ENCODE peak calls at places on chromosomes 16 and 17, in eight cellular contexts. H is HCT116, D is SK-N-SH, C is hepatocyte, W is OCI-LY7, Y is MM.1S, U is PC-3, M is GM23338. Z is an unnamed sample.
A peak's percentile ranks its signal among the peaks of the same experiment; 100 is the strongest.

GRCh38 chr16:65547799-65548446 is 426.1 kb upstream of the CDH11 start:
- DNase-seq in H (no peak), D (peak; percentile 21), C (peak; percentile 26), W (no peak), Y (no peak), U (peak; percentile 72), M (peak; percentile 19), Z (no peak)

GRCh38 chr17:78276499-78276898 is 45.1 kb downstream of the TMEM235 start:
- DNase-seq in H (no peak), D (no peak), C (peak; percentile 11), W (peak; percentile 93), Y (peak; percentile 89), U (no peak), M (no peak), Z (no peak)

GRCh38 chr17:9408381-9408780 is 167.2 kb downstream of the STX8 start:
- DNase-seq in H (no peak), D (no peak), C (no peak), W (no peak), Y (no peak), U (peak; percentile 40), M (no peak), Z (no peak)

GRCh38 chr17:71458322-71458721 is 662.5 kb upstream of the SOX9 start:
- DNase-seq in H (no peak), D (no peak), C (no peak), W (no peak), Y (no peak), U (no peak), M (no peak), Z (no peak)

GRCh38 chr17:81090361-81091133 is 55.6 kb downstream of the BAIAP2 start:
- DNase-seq in H (no peak), D (peak; percentile 83), C (peak; percentile 63), W (peak; percentile 50), Y (no peak), U (peak; percentile 8), M (peak; percentile 78), Z (peak; percentile 36)

GRCh38 chr17:37702605-37703004 is 42.3 kb downstream of the HNF1B start:
- DNase-seq in H (peak; percentile 33), D (no peak), C (peak; percentile 53), W (no peak), Y (peak; percentile 14), U (peak; percentile 58), M (no peak), Z (peak; percentile 74)

GRCh38 chr16:22214893-22215292 is 8.8 kb downstream of the EEF2K start:
- DNase-seq in H (no peak), D (no peak), C (no peak), W (no peak), Y (no peak), U (no peak), M (peak; percentile 48), Z (no peak)

GRCh38 chr16:49698931-49699715 is 156.8 kb downstream of the ZNF423 start:
- DNase-seq in H (no peak), D (no peak), C (no peak), W (no peak), Y (no peak), U (no peak), M (peak; percentile 34), Z (no peak)

GRCh38 chr17:57424777-57425188 is 168.5 kb downstream of the MSI2 start:
- DNase-seq in H (peak; percentile 85), D (no peak), C (peak; percentile 79), W (no peak), Y (no peak), U (peak; percentile 94), M (no peak), Z (no peak)

GRCh38 chr16:14464192-14464591 is 165.9 kb downstream of the PARN start:
- DNase-seq in H (no peak), D (no peak), C (no peak), W (no peak), Y (no peak), U (no peak), M (no peak), Z (no peak)

GRCh38 chr17:2929881-2930533 is 133.4 kb downstream of the OR1D5 start:
- DNase-seq in H (peak; percentile 19), D (peak; percentile 85), C (peak; percentile 72), W (peak; percentile 70), Y (no peak), U (peak; percentile 57), M (peak; percentile 87), Z (no peak)

GRCh38 chr17:74198694-74199093 is 4.8 kb upstream of the RPL38 start:
- DNase-seq in H (no peak), D (no peak), C (no peak), W (no peak), Y (no peak), U (no peak), M (no peak), Z (no peak)

GRCh38 chr17:57648720-57649119 is 96.4 kb downstream of the CCDC182 start:
- DNase-seq in H (no peak), D (no peak), C (no peak), W (no peak), Y (no peak), U (no peak), M (no peak), Z (no peak)

GRCh38 chr17:50319630-50320029 is 26.3 kb upstream of the XYLT2 start:
- DNase-seq in H (no peak), D (no peak), C (no peak), W (no peak), Y (no peak), U (no peak), M (no peak), Z (no peak)

GRCh38 chr16:84340305-84341040 is 27.9 kb upstream of the ATP2C2 start:
- DNase-seq in H (no peak), D (no peak), C (peak; percentile 71), W (no peak), Y (no peak), U (peak; percentile 71), M (no peak), Z (peak; percentile 84)

GRCh38 chr17:80987941-80988461 is 3.6 kb upstream of the CHMP6 start:
- DNase-seq in H (no peak), D (peak; percentile 30), C (no peak), W (no peak), Y (no peak), U (no peak), M (no peak), Z (no peak)

GRCh38 chr17:30208214-30208613 is 27.3 kb downstream of the SLC6A4 start:
- DNase-seq in H (no peak), D (no peak), C (no peak), W (no peak), Y (no peak), U (no peak), M (no peak), Z (no peak)

GRCh38 chr16:11916524-11917285 is 949 bp upstream of the GSPT1 start:
- DNase-seq in H (no peak), D (no peak), C (peak; percentile 84), W (no peak), Y (no peak), U (peak; percentile 92), M (no peak), Z (peak; percentile 70)

DNA sequence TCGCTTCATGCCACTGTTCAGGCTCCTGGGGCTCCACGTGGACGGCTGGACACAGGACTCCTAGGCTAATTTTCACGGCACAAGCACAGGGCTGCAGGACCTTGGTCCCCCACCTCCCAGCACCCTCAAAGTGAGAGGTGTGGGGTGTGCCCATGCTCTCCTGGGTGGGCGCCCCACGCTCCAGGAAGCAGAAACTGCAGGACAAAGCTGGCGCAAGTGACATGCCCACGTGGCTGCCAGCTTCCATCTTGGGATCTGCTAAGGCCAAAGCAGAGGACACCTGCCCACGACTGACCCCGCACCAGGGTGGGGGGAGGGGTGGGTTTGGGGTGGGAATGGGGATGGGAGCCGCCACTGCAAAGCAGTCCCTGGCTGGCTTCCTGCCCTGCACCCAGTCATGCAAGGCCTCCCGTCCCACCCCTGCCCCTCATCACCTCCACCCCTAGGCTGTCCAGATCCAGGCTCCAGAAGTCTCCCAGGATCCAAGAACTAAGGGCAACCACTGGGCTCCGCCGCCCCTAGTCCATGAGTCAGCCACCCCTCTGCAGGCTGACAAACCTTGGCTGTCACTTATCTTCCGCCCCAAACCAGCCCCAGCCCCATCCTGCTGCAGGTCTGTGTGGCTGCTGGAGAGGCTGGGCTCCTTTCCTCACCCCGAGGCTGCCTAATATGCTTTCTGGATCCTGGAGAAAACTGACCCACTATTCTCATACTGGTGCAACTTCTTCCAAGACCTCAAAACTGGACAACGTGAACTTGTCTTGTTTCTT is 11.1 kb downstream of the USP6 start:
- DNase-seq in H (no peak), D (no peak), C (no peak), W (no peak), Y (no peak), U (no peak), M (no peak), Z (no peak)
- H3K9me2 ChIP-seq in H (no peaks in the 10 kb centered on the region), D (no peaks in the 10 kb centered on the region), C (no peaks in the 10 kb centered on the region), W (no peaks in the 10 kb centered on the region), Y (no peaks in the 10 kb centered on the region), U (no peaks in the 10 kb centered on the region), M (no peaks in the 10 kb centered on the region), Z (no peaks in the 10 kb centered on the region)

GRCh38 chr16:24609740-24610420 is 70.5 kb downstream of the RBBP6 start:
- DNase-seq in H (no peak), D (peak; percentile 27), C (peak; percentile 74), W (no peak), Y (no peak), U (no peak), M (peak; percentile 83), Z (peak; percentile 19)
- H3K27ac ChIP-seq in H (no peak overlapping the region), D (no peak overlapping the region), C (no peak overlapping the region), W (no peak overlapping the region), Y (no peak overlapping the region), U (no peak overlapping the region), M (no peak overlapping the region), Z (no peak overlapping the region)

DNA sequence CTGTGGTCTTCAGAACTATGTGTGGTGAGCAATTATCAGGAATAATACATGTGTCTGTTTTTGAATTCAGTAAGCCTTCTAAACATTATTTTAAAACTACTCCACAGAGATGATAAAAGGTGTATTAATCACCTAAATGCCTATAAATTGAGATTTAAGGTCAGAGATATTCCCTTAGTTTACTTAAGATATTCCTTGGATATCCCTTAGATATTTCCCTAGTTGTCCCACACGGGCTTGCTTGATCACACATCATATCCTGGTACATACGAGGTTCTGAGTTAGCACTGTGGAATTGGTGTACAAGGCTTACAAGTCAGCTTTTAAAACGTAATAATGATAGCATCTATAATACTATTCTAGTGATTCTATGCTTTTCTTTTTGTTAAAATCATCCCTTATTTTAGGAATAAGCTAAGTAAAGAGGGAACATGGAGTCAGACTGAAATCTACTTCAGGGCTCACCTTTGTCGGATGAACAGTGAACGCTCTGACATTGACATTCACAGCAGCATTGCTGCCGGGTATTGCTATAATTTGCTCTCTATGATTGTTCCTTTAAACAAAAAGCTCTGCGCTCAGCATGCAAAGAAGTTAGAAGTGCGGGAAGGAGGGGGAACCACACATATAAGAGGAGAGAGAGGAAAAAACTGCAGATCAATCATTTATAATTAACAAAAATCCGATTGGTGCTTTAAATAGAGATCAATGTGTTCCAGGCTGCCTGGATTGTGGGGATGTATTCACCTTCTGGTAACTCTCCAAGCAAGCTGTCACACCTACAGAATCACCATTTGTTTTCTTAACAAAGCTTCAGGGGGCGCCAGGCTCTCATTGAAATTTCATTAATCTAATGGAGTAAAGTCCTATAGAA is 136.5 kb downstream of the SKAP1 start:
- DNase-seq in H (no peak), D (no peak), C (no peak), W (no peak), Y (no peak), U (no peak), M (peak; percentile 41), Z (no peak)
- TF ChIP-seq CTCF in H (peak; percentile 33), D (no peak), C (no peak), W (peak; percentile 47), Y (no peak), U (peak; percentile 32), M (no peak), Z (no peak)

DNA sequence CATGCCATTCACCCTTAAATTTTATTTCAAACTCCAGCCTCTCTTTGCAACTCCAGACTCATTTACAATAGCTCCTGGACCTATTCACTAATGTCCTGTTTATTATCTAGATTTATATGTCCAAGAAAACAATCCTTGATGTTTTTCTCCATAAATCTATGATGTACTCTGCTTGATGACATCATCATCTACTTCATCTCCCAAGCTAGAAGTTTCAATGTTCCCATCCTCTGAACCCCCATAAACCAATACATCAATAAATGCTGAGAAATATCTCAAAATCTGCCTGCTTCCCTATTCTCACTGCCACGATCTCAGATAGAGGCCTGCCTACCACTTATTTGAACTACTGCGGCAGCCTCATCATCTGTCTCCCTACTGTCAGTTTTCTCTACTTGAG is 4.2 kb downstream of the CEP112 start:
- DNase-seq in H (no peak), D (no peak), C (no peak), W (no peak), Y (no peak), U (no peak), M (no peak), Z (no peak)
- H3K9me2 ChIP-seq in H (no peaks in the 10 kb centered on the region), D (no peaks in the 10 kb centered on the region), C (no peaks in the 10 kb centered on the region), W (no peaks in the 10 kb centered on the region), Y (no peaks in the 10 kb centered on the region), U (no peaks in the 10 kb centered on the region), M (no peaks in the 10 kb centered on the region), Z (no peaks in the 10 kb centered on the region)

Z was measured in PC-9.